ENCODE peak calls at places on chromosomes 4 and X, in ten cellular contexts. X is naive thymus-derived CD4-positive, alpha-beta T cell; S is epithelial cell of proximal tubule; Q is foreskin fibroblast; P is left lung; Z is Caco-2; J is tibial artery; C is psoas muscle; E is breast epithelium; N is epithelial cell of esophagus. T is an unnamed sample.

GRCh38 chrX:44244008-44244407 is 99.5 kb downstream of the EFHC2 start:
- DNase-seq in X (no peak), S (no peak), Q (peak), P (no peak), Z (no peak), J (no peak), C (no peak), E (no peak), N (peak), T (no peak)

GRCh38 chrX:118862990-118863389 is 39.4 kb downstream of the ZCCHC12 start:
- DNase-seq in X (no peak), S (no peak), Q (no peak), P (no peak), Z (no peak), J (no peak), C (no peak), E (no peak), N (no peak), T (no peak)

GRCh38 chr4:85391011-85391410 is 83.9 kb upstream of the ARHGAP24 start:
- DNase-seq in X (no peak), S (no peak), Q (no peak), P (no peak), Z (no peak), J (no peak), C (no peak), E (no peak), N (no peak), T (no peak)

GRCh38 chr4:19262467-19262866 is 989.2 kb upstream of the SLIT2 start:
- DNase-seq in X (no peak), S (no peak), Q (peak), P (no peak), Z (no peak), J (no peak), C (no peak), E (no peak), N (no peak), T (no peak)

GRCh38 chr4:142660728-142661127 is 185.4 kb downstream of the INPP4B start:
- DNase-seq in X (no peak), S (no peak), Q (no peak), P (no peak), Z (no peak), J (no peak), C (peak), E (no peak), N (no peak), T (no peak)

GRCh38 chr4:187478292-187479205 is 517.0 kb upstream of the ZFP42 start:
- DNase-seq in X (no peak), S (no peak), Q (peak), P (no peak), Z (no peak), J (no peak), C (no peak), E (no peak), N (peak), T (no peak)

GRCh38 chrX:12447448-12448154 is 309.3 kb downstream of the FRMPD4 start:
- DNase-seq in X (no peak), S (no peak), Q (peak), P (no peak), Z (no peak), J (no peak), C (no peak), E (no peak), N (peak), T (no peak)

GRCh38 chr4:48445704-48446103 is 37.4 kb upstream of the SLC10A4 start:
- DNase-seq in X (no peak), S (no peak), Q (no peak), P (no peak), Z (no peak), J (no peak), C (no peak), E (no peak), N (peak), T (no peak)

GRCh38 chrX:16589211-16589610 is 60.7 kb upstream of the S100G start:
- DNase-seq in X (no peak), S (no peak), Q (peak), P (no peak), Z (no peak), J (no peak), C (no peak), E (no peak), N (peak), T (no peak)

GRCh38 chr4:148857234-148857972 is 415.2 kb upstream of the NR3C2 start:
- DNase-seq in X (no peak), S (peak), Q (no peak), P (no peak), Z (no peak), J (no peak), C (no peak), E (no peak), N (peak), T (no peak)

GRCh38 chr4:147731611-147732515 is at the start of gene ARHGAP10:
- DNase-seq in X (peak), S (no peak), Q (peak), P (peak), Z (peak), J (peak), C (peak), E (peak), N (peak), T (peak)

GRCh38 chr4:5609265-5610007 is 98.9 kb downstream of the EVC2 start:
- DNase-seq in X (no peak), S (no peak), Q (no peak), P (no peak), Z (no peak), J (no peak), C (no peak), E (no peak), N (no peak), T (no peak)

GRCh38 chr4:79626102-79626501 is 218.1 kb upstream of the GK2 start:
- DNase-seq in X (no peak), S (no peak), Q (no peak), P (no peak), Z (no peak), J (no peak), C (no peak), E (no peak), N (no peak), T (no peak)

GRCh38 chrX:63657821-63658220 is 127.2 kb downstream of the ARHGEF9 start:
- DNase-seq in X (no peak), S (no peak), Q (peak), P (peak), Z (no peak), J (peak), C (peak), E (peak), N (peak), T (no peak)

GRCh38 chr4:37689353-37689752 is 3.2 kb upstream of the RELL1 start:
- DNase-seq in X (no peak), S (no peak), Q (no peak), P (no peak), Z (no peak), J (no peak), C (no peak), E (no peak), N (no peak), T (no peak)

GRCh38 chrX:72624194-72624593 is 51.6 kb upstream of the HDAC8 start:
- DNase-seq in X (no peak), S (no peak), Q (no peak), P (no peak), Z (no peak), J (no peak), C (no peak), E (no peak), N (no peak), T (no peak)

GRCh38 chr4:68466185-68466584 is 18.9 kb downstream of the TMPRSS11E start:
- DNase-seq in X (no peak), S (peak), Q (peak), P (no peak), Z (no peak), J (no peak), C (no peak), E (no peak), N (peak), T (no peak)

GRCh38 chr4:108107729-108108382 is 60.9 kb downstream of the LEF1 start:
- DNase-seq in X (peak), S (no peak), Q (no peak), P (no peak), Z (no peak), J (no peak), C (no peak), E (no peak), N (no peak), T (no peak)

GRCh38 chr4:150297861-150298474 is 219.7 kb downstream of the DCLK2 start:
- DNase-seq in X (no peak), S (no peak), Q (peak), P (no peak), Z (no peak), J (no peak), C (no peak), E (no peak), N (peak), T (no peak)

GRCh38 chr4:158998624-158999023 is 104.3 kb upstream of the RAPGEF2 start:
- DNase-seq in X (no peak), S (no peak), Q (peak), P (no peak), Z (no peak), J (no peak), C (no peak), E (no peak), N (peak), T (no peak)

GRCh38 chrX:150364347-150365050 is 1.4 kb downstream of the MAMLD1 start:
- DNase-seq in X (peak), S (no peak), Q (no peak), P (no peak), Z (no peak), J (peak), C (no peak), E (no peak), N (peak), T (no peak)

GRCh38 chrX:23317799-23318724 is 16.6 kb upstream of the PTCHD1 start:
- DNase-seq in X (peak), S (no peak), Q (no peak), P (no peak), Z (no peak), J (no peak), C (no peak), E (no peak), N (peak), T (no peak)

GRCh38 chrX:56797966-56798711 is 69.1 kb downstream of the NBDY start:
- DNase-seq in X (no peak), S (no peak), Q (peak), P (peak), Z (no peak), J (no peak), C (peak), E (no peak), N (no peak), T (no peak)

GRCh38 chr4:118969359-118969758 is 80.7 kb downstream of the SYNPO2 start:
- DNase-seq in X (no peak), S (no peak), Q (peak), P (peak), Z (no peak), J (peak), C (peak), E (peak), N (peak), T (no peak)

GRCh38 chr4:97662133-97662532 is 481.1 kb downstream of the STPG2 start:
- DNase-seq in X (no peak), S (no peak), Q (no peak), P (no peak), Z (no peak), J (no peak), C (no peak), E (no peak), N (no peak), T (no peak)

GRCh38 chr4:153773236-153773690 is 13.4 kb upstream of the RNF175 start:
- DNase-seq in X (no peak), S (no peak), Q (no peak), P (no peak), Z (no peak), J (no peak), C (no peak), E (no peak), N (no peak), T (no peak)

GRCh38 chrX:13598877-13599276 is 29.5 kb downstream of the EGFL6 start:
- DNase-seq in X (no peak), S (no peak), Q (no peak), P (no peak), Z (no peak), J (no peak), C (no peak), E (no peak), N (peak), T (no peak)

GRCh38 chrX:39653656-39654055 is 444.1 kb downstream of the BCOR start:
- DNase-seq in X (no peak), S (no peak), Q (no peak), P (no peak), Z (no peak), J (no peak), C (no peak), E (no peak), N (no peak), T (no peak)

GRCh38 chr4:122963222-122963621 is 40.8 kb upstream of the NUDT6 start:
- DNase-seq in X (no peak), S (peak), Q (peak), P (no peak), Z (no peak), J (no peak), C (no peak), E (no peak), N (peak), T (no peak)

GRCh38 chr4:4801013-4801412 is 58.5 kb upstream of the MSX1 start:
- DNase-seq in X (no peak), S (no peak), Q (no peak), P (no peak), Z (no peak), J (no peak), C (no peak), E (no peak), N (no peak), T (no peak)

GRCh38 chr4:74365761-74366160 is 816 bp downstream of the EREG start:
- DNase-seq in X (no peak), S (no peak), Q (no peak), P (peak), Z (peak), J (no peak), C (no peak), E (no peak), N (peak), T (no peak)
- H3K4me3 ChIP-seq in X (no peak), S (peak), Q (peak), P (peak), Z (peak), J (peak), C (peak), E (peak), N (peak), T (no peak)

GRCh38 chr4:169658970-169659735 is 38.8 kb downstream of the CLCN3 start:
- DNase-seq in X (no peak), S (no peak), Q (no peak), P (no peak), Z (no peak), J (no peak), C (no peak), E (no peak), N (peak), T (no peak)

GRCh38 chr4:169663402-169663801 is 43.0 kb downstream of the CLCN3 start:
- DNase-seq in X (no peak), S (no peak), Q (no peak), P (no peak), Z (no peak), J (no peak), C (no peak), E (no peak), N (no peak), T (no peak)

GRCh38 chr4:169662226-169662625 is 41.8 kb downstream of the CLCN3 start:
- DNase-seq in X (no peak), S (no peak), Q (no peak), P (no peak), Z (no peak), J (no peak), C (no peak), E (no peak), N (no peak), T (no peak)

GRCh38 chr4:169659736-169660670 is 39.6 kb downstream of the CLCN3 start:
- DNase-seq in X (peak), S (peak), Q (peak), P (peak), Z (peak), J (peak), C (peak), E (peak), N (peak), T (peak)

GRCh38 chr4:169660929-169661328 is 40.6 kb downstream of the CLCN3 start:
- DNase-seq in X (no peak), S (no peak), Q (no peak), P (no peak), Z (no peak), J (no peak), C (no peak), E (no peak), N (no peak), T (no peak)
- H3K4me3 ChIP-seq in X (no peak), S (peak), Q (peak), P (no peak), Z (no peak), J (no peak), C (peak), E (peak), N (peak), T (no peak)

GRCh38 chrX:34901761-34902160 is 40.8 kb upstream of the FAM47B start:
- DNase-seq in X (no peak), S (no peak), Q (no peak), P (no peak), Z (no peak), J (no peak), C (no peak), E (no peak), N (no peak), T (no peak)
- H3K4me3 ChIP-seq in X (no peak), S (no peak), Q (no peak), P (no peak), Z (no peak), J (no peak), C (no peak), E (no peak), N (no peak), T (no peak)

DNA sequence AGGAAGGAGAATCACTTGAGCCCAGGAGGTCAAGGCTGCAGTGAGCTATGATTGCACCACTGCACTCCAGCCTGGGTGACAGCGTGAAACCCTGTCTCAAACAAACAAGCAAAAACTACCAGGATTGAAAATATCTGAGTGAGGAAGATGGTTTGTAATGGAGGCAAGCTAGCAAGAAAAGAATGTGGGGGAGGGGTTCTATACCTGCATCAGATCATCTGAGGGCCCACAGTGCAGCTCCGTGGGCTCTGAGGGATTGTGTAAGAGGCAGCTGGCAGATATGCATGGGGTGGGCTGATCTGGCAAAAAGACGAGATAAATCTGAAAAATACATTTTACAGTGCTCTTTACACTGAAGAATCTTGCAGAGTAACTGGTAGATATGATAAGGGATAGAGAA is 28.9 kb upstream of the CHRNA9 start:
- DNase-seq in X (no peak), S (no peak), Q (no peak), P (no peak), Z (no peak), J (peak), C (no peak), E (no peak), N (no peak), T (no peak)
- H3K4me3 ChIP-seq in X (no peak), S (no peak), Q (no peak), P (no peak), Z (no peak), J (no peak), C (no peak), E (no peak), N (no peak), T (no peak)

GRCh38 chr4:302381-302780 is 2.9 kb downstream of the ZNF732 start:
- DNase-seq in X (no peak), S (no peak), Q (no peak), P (no peak), Z (no peak), J (no peak), C (no peak), E (no peak), N (no peak), T (no peak)

GRCh38 chr4:306551-306961 is 1.3 kb upstream of the ZNF732 start:
- DNase-seq in X (no peak), S (no peak), Q (no peak), P (no peak), Z (no peak), J (no peak), C (no peak), E (no peak), N (no peak), T (no peak)

DNA sequence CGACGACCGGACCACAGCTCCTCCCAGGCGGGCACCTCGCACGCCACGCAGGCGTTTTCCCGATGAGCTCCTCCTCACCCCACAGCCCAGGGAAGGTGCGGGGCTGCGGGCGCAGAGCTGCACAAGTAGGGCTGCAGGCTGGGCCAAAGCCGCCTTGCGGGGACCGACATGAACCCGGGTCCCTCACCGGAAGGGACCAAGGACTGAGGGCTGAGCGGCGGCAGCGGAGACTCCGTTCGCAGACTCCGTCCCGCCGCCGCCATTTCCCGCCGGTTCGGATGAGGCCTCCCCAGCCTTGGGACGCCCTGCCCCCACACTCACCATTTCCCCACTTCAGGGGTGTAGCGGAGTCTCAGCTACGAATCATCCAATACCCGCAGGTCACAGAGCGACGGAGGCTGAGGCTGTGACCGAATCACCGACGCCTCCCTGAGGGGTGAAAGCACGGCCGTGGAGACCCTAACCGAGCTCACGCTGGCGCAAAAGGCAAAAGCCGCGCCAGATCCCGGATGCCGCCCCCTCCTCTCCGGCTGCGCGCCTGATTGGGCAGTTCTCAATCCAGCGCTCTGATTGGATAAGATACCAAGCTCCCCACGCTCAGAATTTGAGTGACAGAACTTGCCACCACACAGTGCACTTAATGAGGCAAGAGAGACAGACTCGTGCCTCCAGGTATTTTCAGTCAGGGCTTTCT is at the start of gene ZNF732:
- DNase-seq in X (no peak), S (no peak), Q (peak), P (no peak), Z (no peak), J (no peak), C (no peak), E (peak), N (peak), T (no peak)
- H3K4me3 ChIP-seq in X (no peak), S (peak), Q (peak), P (peak), Z (no peak), J (peak), C (peak), E (peak), N (peak), T (no peak)

DNA sequence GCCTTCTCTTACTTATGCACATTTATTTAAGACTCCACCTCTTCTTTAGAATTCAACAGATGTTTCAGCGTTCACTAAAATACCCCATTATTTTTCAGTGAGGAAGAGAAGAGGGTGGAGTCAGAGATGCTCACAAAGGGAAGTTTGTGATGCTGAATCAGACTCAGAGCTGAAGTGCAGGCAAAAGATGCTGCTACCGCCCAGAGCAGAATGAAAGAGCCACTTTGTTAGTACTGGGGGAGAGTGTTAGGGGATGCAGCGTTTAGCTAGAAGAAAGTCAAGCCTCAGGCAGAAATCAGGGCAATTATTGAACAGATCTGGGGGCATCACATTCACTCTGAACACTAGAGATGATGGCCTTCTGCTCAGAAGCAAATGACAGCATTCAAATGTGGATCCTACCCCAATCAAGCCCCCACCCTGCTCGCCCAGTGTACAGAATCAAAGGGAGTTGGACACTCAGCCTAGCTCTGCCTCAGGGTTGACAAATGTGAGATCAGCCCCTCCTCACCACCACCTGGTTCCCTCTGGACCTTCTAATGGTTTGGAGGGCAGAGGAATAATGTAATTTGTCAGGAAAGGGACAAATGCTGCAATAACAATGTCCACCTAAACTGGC is 138.3 kb downstream of the UNC5C start:
- DNase-seq in X (no peak), S (no peak), Q (no peak), P (no peak), Z (no peak), J (no peak), C (no peak), E (no peak), N (no peak), T (no peak)
- H3K4me3 ChIP-seq in X (no peak), S (no peak), Q (no peak), P (no peak), Z (no peak), J (no peak), C (no peak), E (no peak), N (no peak), T (no peak)

T was measured in effector memory CD4-positive, alpha-beta T cell.